ENCODE peak calls at places on chromosomes 6 and 20, in nine cellular contexts. H is NCI-H446 treated with DMSO at 0.1 percent for 48 hours; U is stimulated activated CD4-positive, alpha-beta T cell treated with anti-CD3 and anti-CD28 coated beads, Interleukin-15, amount 100 ng/mL, for 1 hour; V is heart right ventricle; X is ACHN; Z is stimulated activated CD8-positive, alpha-beta memory T cell treated with anti-CD3 and anti-CD28 coated beads, Interleukin-4, amount 100 ng/mL, for 4 hours; L is CD4-positive, alpha-beta T cell; G is HS-5; W is cardiac muscle cell. A is an unnamed sample.

GRCh38 chr6:37477186-37477585 is 22.5 kb downstream of the CCDC167 start:
- DNase-seq in H (no peak), U (no peak), V (no peak), X (no peak), Z (no peak), L (no peak), G (no peak), W (no peak), A (no peak)

GRCh38 chr20:6489361-6490154 is 277.9 kb upstream of the BMP2 start:
- DNase-seq in H (peak), U (no peak), V (no peak), X (no peak), Z (no peak), L (no peak), G (no peak), W (no peak), A (no peak)

GRCh38 chr6:16947461-16948159 is 154.2 kb upstream of the STMND1 start:
- DNase-seq in H (peak), U (no peak), V (no peak), X (no peak), Z (no peak), L (no peak), G (peak), W (peak), A (no peak)

GRCh38 chr6:168130683-168131371 is 51.8 kb upstream of the FRMD1 start:
- DNase-seq in H (no peak), U (no peak), V (no peak), X (no peak), Z (no peak), L (no peak), G (no peak), W (no peak), A (no peak)

GRCh38 chr6:74598473-74599393 is 607.1 kb downstream of the COL12A1 start:
- DNase-seq in H (no peak), U (no peak), V (no peak), X (no peak), Z (no peak), L (no peak), G (no peak), W (no peak), A (no peak)

GRCh38 chr20:53176133-53176532 is 204.0 kb downstream of the TSHZ2 start:
- DNase-seq in H (no peak), U (no peak), V (no peak), X (no peak), Z (no peak), L (no peak), G (no peak), W (no peak), A (no peak)

GRCh38 chr6:52826513-52826912 is 14.1 kb downstream of the GSTA5 start:
- DNase-seq in H (no peak), U (no peak), V (no peak), X (no peak), Z (no peak), L (no peak), G (no peak), W (no peak), A (no peak)

GRCh38 chr20:44888226-44889103 is 3.0 kb downstream of the YWHAB start:
- DNase-seq in H (no peak), U (no peak), V (no peak), X (no peak), Z (no peak), L (no peak), G (no peak), W (peak), A (no peak)

GRCh38 chr6:81865712-81866111 is 113.2 kb upstream of the TENT5A start:
- DNase-seq in H (no peak), U (no peak), V (no peak), X (no peak), Z (no peak), L (no peak), G (peak), W (peak), A (no peak)

GRCh38 chr6:165220030-165220429 is 89.4 kb downstream of the C6orf118 start:
- DNase-seq in H (no peak), U (no peak), V (no peak), X (no peak), Z (no peak), L (no peak), G (no peak), W (no peak), A (no peak)

GRCh38 chr6:107713214-107713962 is 110.7 kb downstream of the SCML4 start:
- DNase-seq in H (no peak), U (no peak), V (no peak), X (no peak), Z (no peak), L (no peak), G (no peak), W (no peak), A (no peak)

GRCh38 chr20:17995967-17996819 is 27.4 kb downstream of the MGME1 start:
- DNase-seq in H (peak), U (no peak), V (peak), X (peak), Z (no peak), L (peak), G (peak), W (peak), A (peak)

GRCh38 chr6:11424395-11425050 is 113.0 kb upstream of the TMEM170B start:
- DNase-seq in H (no peak), U (no peak), V (no peak), X (peak), Z (no peak), L (no peak), G (no peak), W (no peak), A (no peak)

GRCh38 chr6:131629656-131630055 is 1.6 kb upstream of the MED23 start:
- DNase-seq in H (no peak), U (no peak), V (no peak), X (no peak), Z (no peak), L (no peak), G (no peak), W (no peak), A (no peak)

GRCh38 chr20:36251426-36251825 is 15.1 kb downstream of the AAR2 start:
- DNase-seq in H (no peak), U (no peak), V (no peak), X (no peak), Z (no peak), L (no peak), G (no peak), W (no peak), A (no peak)

GRCh38 chr6:154479388-154480143 is 30.9 kb downstream of the CNKSR3 start:
- DNase-seq in H (no peak), U (no peak), V (no peak), X (peak), Z (no peak), L (no peak), G (no peak), W (peak), A (no peak)

A was measured in NCI-H1048.